ENCODE peak calls at places on chromosomes 6 and 20, in six cellular contexts. V is amniotic epithelial cell, N is SJSA1, J is LHCN-M2, Q is ELR, Z is NCI-H2081. X is an unnamed sample.

GRCh38 chr20:50999355-50999754 is 23.6 kb downstream of the KCNG1 start:
- DNase-seq in Z (no peak), N (no peak), J (no peak), Q (no peak), V (no peak), X (no peak)

GRCh38 chr6:138830273-138830672 is 34.4 kb downstream of the ECT2L start:
- DNase-seq in J (no peak), N (no peak), Z (no peak), V (no peak), Q (no peak), X (no peak)

GRCh38 chr6:142833054-142833453 is 111.9 kb downstream of the HIVEP2 start:
- DNase-seq in N (peak; percentile 73), Z (no peak), V (peak; percentile 87), Q (peak; percentile 98), J (peak; percentile 87), X (no peak)

GRCh38 chr6:116511424-116512131 is at the start of gene CALHM5:
- DNase-seq in Q (peak; percentile 93), N (peak; percentile 85), V (peak; percentile 89), Z (no peak), J (peak; percentile 95), X (no peak)

GRCh38 chr20:56003111-56003800 is 2.1 kb downstream of the CBLN4 start:
- DNase-seq in J (no peak), Q (no peak), V (no peak), Z (no peak), N (no peak), X (no peak)

GRCh38 chr6:139248911-139249310 is 42.9 kb downstream of the TXLNB start:
- DNase-seq in J (no peak), Q (no peak), V (no peak), Z (no peak), N (no peak), X (no peak)

GRCh38 chr20:43102394-43102793 is 87.3 kb downstream of the PTPRT start:
- DNase-seq in J (no peak), V (no peak), Q (no peak), Z (no peak), N (no peak), X (no peak)

GRCh38 chr20:17611540-17612286 is 41.8 kb downstream of the DSTN start:
- DNase-seq in N (no peak), V (peak; percentile 42), J (no peak), Q (peak; percentile 51), Z (no peak), X (no peak)

GRCh38 chr20:53617791-53618489 is 24.3 kb upstream of the ZNF217 start:
- DNase-seq in N (no peak), Z (no peak), J (no peak), Q (no peak), V (no peak), X (no peak)

GRCh38 chr6:20432692-20433091 is 31.0 kb downstream of the E2F3 start:
- DNase-seq in Q (no peak), Z (peak; percentile 47), N (no peak), J (no peak), V (no peak), X (no peak)

GRCh38 chr6:56795852-56796532 is 153.3 kb upstream of the DST start:
- DNase-seq in J (peak; percentile 41), Z (no peak), N (peak; percentile 51), V (peak; percentile 64), Q (peak; percentile 69), X (no peak)

GRCh38 chr20:23526850-23527249 is 35.9 kb downstream of the CST8 start:
- DNase-seq in N (no peak), J (no peak), V (no peak), Z (no peak), Q (no peak), X (no peak)

X was measured in GM12878.